ENCODE peak calls at places on chromosome 7, in five cellular contexts. T is BE2C; A is adipocyte; B is upper lobe of left lung; P is naive thymus-derived CD4-positive, alpha-beta T cell. D is an unnamed sample. For H3K27me3 and H3K36me3, the result is how much of the 10 kb centered on the place peaks cover.

GRCh38 chr7:128075536-128076095 is 44.4 kb upstream of the LRRC4 start:
- DNase-seq in T (no peak), A (no peak), B (no peak), P (no peak), D (no peak)

GRCh38 chr7:118845787-118846186 is 621.3 kb downstream of the ANKRD7 start:
- DNase-seq in T (no peak), A (no peak), B (no peak), P (no peak), D (no peak)

GRCh38 chr7:84100866-84101265 is 93.7 kb downstream of the SEMA3A start:
- DNase-seq in T (no peak), A (no peak), B (no peak), P (no peak), D (peak)

GRCh38 chr7:35694161-35694783 is 663 bp downstream of the HERPUD2 start:
- DNase-seq in T (no peak), A (peak), B (peak), P (no peak), D (no peak)

GRCh38 chr7:114979388-114979787 is 57.5 kb downstream of the MDFIC start:
- DNase-seq in T (no peak), A (no peak), B (peak), P (no peak), D (no peak)

GRCh38 chr7:1317654-1318450 is 85.2 kb downstream of the UNCX start:
- DNase-seq in T (no peak), A (no peak), B (no peak), P (no peak), D (peak)

GRCh38 chr7:45241339-45242109 is 83.9 kb downstream of the RAMP3 start:
- DNase-seq in T (no peak), A (no peak), B (no peak), P (no peak), D (no peak)

GRCh38 chr7:21338728-21339164 is 89.1 kb upstream of the SP4 start:
- DNase-seq in T (no peak), A (no peak), B (no peak), P (peak), D (no peak)

GRCh38 chr7:26937956-26938623 is 73.7 kb upstream of the SKAP2 start:
- DNase-seq in T (no peak), A (no peak), B (no peak), P (no peak), D (no peak)

GRCh38 chr7:43869898-43870240 is 552 bp upstream of the MRPS24 start:
- DNase-seq in T (no peak), A (peak), B (peak), P (no peak), D (peak)

GRCh38 chr7:134553976-134554375 is 5.1 kb downstream of the AKR1B15 start:
- DNase-seq in T (no peak), A (no peak), B (no peak), P (no peak), D (no peak)

GRCh38 chr7:1604383-1604782 is 34.6 kb upstream of the PSMG3 start:
- DNase-seq in T (no peak), A (no peak), B (no peak), P (no peak), D (no peak)

GRCh38 chr7:108235451-108236061 is 105.4 kb upstream of the LAMB4 start:
- DNase-seq in T (peak), A (peak), B (no peak), P (no peak), D (no peak)

GRCh38 chr7:19944363-19945120 is 171.1 kb upstream of the TMEM196 start:
- DNase-seq in T (no peak), A (no peak), B (no peak), P (no peak), D (no peak)

GRCh38 chr7:5636914-5637313 is 144.5 kb downstream of the RNF216 start:
- DNase-seq in T (no peak), A (peak), B (no peak), P (no peak), D (peak)

GRCh38 chr7:128891942-128892269 is 18.6 kb downstream of the KCP start:
- DNase-seq in T (peak), A (no peak), B (no peak), P (no peak), D (peak)

GRCh38 chr7:50783304-50783703 is 608 bp upstream of the GRB10 start:
- DNase-seq in T (no peak), A (no peak), B (no peak), P (no peak), D (no peak)

GRCh38 chr7:50781894-50782293 is 802 bp downstream of the GRB10 start:
- DNase-seq in T (no peak), A (no peak), B (no peak), P (no peak), D (no peak)

GRCh38 chr7:50782376-50783208 is at the start of gene GRB10:
- DNase-seq in T (no peak), A (peak), B (peak), P (no peak), D (peak)

GRCh38 chr7:50780436-50780835 is 2.3 kb downstream of the GRB10 start:
- DNase-seq in T (no peak), A (no peak), B (no peak), P (no peak), D (no peak)

DNA sequence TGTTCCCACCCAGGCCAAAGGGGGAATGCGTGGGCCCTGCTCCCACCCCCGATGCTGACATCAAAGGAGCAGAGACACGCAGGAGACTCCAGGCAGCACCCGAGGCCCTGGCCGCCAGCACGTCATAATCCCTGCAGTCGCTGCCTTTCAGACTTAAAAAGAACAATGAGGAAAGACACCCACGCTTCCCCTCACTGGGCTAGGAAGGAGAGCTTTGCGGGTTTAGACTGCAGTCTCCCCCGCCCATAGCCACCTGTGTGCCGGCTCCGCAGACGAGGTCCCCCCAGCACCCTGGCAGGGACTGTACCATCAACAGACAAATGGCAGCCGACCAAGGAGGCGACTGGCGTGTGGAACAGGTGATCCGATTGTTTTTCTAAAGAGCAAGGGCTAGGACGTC is 1.3 kb downstream of the GRB10 start:
- DNase-seq in T (no peak), A (no peak), B (no peak), P (peak), D (peak)
- H3K4me3 ChIP-seq in T (no peak), A (peak), B (no peak), P (peak), D (no peak)

GRCh38 chr7:150727381-150727780 is 9.8 kb upstream of the GIMAP5 start:
- DNase-seq in T (no peak), A (no peak), B (no peak), P (no peak), D (no peak)

GRCh38 chr7:150732786-150733733 is 4.2 kb upstream of the GIMAP5 start:
- DNase-seq in T (no peak), A (no peak), B (no peak), P (no peak), D (no peak)

GRCh38 chr7:150731916-150732315 is 5.3 kb upstream of the GIMAP5 start:
- DNase-seq in T (no peak), A (no peak), B (no peak), P (no peak), D (no peak)

GRCh38 chr7:150728011-150728410 is 9.2 kb upstream of the GIMAP5 start:
- DNase-seq in T (no peak), A (no peak), B (no peak), P (no peak), D (no peak)

GRCh38 chr7:150728609-150729008 is 8.6 kb upstream of the GIMAP5 start:
- DNase-seq in T (no peak), A (no peak), B (no peak), P (no peak), D (no peak)
- H3K27me3 ChIP-seq in T (under half), A (under half), B (under half), P (under half), D (half or more)

DNA sequence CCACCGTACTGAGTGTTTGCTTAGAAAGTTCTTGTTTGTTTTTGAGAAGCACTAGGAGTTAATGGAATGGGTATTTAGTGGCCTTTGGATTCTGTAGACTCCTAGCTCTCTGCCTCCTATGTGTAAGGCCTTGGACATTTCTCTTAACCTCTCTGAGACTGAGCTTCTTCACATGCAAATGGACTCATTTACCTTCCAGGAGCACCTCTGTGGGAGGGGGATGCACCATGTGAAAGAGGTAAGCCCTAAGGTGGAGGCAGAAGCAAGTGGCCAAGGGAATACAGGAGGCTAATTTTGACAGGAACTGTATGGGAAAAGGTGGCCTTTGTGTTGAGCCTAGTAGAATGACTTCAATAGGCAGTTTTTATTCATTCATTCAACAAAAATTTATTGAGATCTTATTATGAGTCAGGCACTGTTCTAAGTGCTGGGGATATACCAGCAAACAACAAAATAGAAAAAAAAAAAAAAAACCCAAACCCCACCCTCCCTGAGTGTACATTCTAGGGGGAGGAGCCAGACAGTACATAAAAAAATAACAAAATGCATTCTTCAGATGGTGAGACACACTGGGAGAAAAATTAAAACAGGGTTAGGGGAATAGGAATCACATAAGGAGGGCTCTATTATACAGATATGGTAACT is 9.2 kb upstream of the EPHA1 start:
- DNase-seq in T (no peak), A (no peak), B (no peak), P (no peak), D (peak)
- H3K36me3 ChIP-seq in T (under half), A (under half), B (under half), P (under half), D (under half)

GRCh38 chr7:81886211-81886764 is 116.4 kb upstream of the HGF start:
- DNase-seq in T (peak), A (no peak), B (no peak), P (no peak), D (no peak)
- H3K4me3 ChIP-seq in T (no peak), A (no peak), B (no peak), P (no peak), D (no peak)

DNA sequence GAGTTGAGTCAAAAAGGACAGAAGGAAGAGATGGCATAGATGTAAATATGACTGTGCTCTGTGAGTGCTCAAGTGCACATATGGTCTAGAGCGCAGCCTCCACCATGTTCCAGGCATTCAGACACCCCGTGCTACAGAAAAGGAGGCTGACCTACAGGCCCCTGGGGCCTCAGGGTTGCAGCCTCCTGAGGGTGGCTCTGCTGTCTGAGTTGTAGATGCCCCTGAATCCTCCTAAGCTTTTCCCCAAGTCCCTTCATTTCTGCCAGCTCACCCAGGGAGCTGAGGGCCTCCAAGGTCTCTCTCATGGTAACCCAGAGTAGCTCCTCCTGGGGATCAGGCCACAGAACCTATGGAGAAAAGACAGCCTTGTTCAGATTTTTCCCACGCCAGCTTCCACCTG is 2.7 kb downstream of the ZNF467 start:
- DNase-seq in T (no peak), A (no peak), B (no peak), P (no peak), D (no peak)
- H3K27me3 ChIP-seq in T (under half), A (half or more), B (under half), P (under half), D (half or more)

D was measured in H7.